ENCODE peak calls at places on chromosomes 7 and 10, in ten cellular contexts. B is adrenal gland, Q is A549, J is HepG2, G is uterus, K is stomach, V is tibial nerve, X is Peyer's patch, Y is HCT116, Z is ovary. L is an unnamed sample.
A peak's percentile ranks its signal among the peaks of the same experiment; 100 is the strongest.

GRCh38 chr7:79398145-79398749 is 55.2 kb downstream of the MAGI2 start:
- DNase-seq in B (no peak), Q (no peak), J (no peak), G (no peak), K (no peak), V (no peak), X (no peak), Y (no peak), Z (no peak), L (no peak)

GRCh38 chr10:14384096-14384730 is 53.5 kb upstream of the FRMD4A start:
- DNase-seq in B (no peak), Q (no peak), J (no peak), G (no peak), K (no peak), V (no peak), X (no peak), Y (no peak), Z (no peak), L (no peak)

GRCh38 chr7:140402178-140402835 is 1.6 kb upstream of the RAB19 start:
- DNase-seq in B (no peak), Q (no peak), J (no peak), G (no peak), K (no peak), V (no peak), X (no peak), Y (no peak), Z (no peak), L (no peak)

GRCh38 chr10:46216836-46217748 is 69.7 kb upstream of the ANTXRL start:
- DNase-seq in B (no peak), Q (no peak), J (no peak), G (no peak), K (no peak), V (no peak), X (no peak), Y (no peak), Z (no peak), L (no peak)

GRCh38 chr7:35630573-35630972 is 64.4 kb downstream of the HERPUD2 start:
- DNase-seq in B (no peak), Q (no peak), J (no peak), G (no peak), K (no peak), V (no peak), X (no peak), Y (no peak), Z (no peak), L (no peak)

GRCh38 chr7:4791738-4792536 is 16.5 kb downstream of the AP5Z1 start:
- DNase-seq in B (peak; percentile 86), Q (peak; percentile 64), J (peak; percentile 23), G (peak; percentile 79), K (peak; percentile 33), V (peak; percentile 84), X (peak; percentile 76), Y (peak; percentile 26), Z (peak; percentile 77), L (peak; percentile 77)

GRCh38 chr7:66699998-66700397 is 40.5 kb upstream of the RABGEF1 start:
- DNase-seq in B (peak; percentile 48), Q (no peak), J (no peak), G (peak; percentile 47), K (no peak), V (no peak), X (no peak), Y (no peak), Z (peak; percentile 56), L (no peak)

GRCh38 chr7:97845622-97846203 is 26.5 kb downstream of the ASNS start:
- DNase-seq in B (peak; percentile 23), Q (peak; percentile 24), J (peak; percentile 9), G (no peak), K (no peak), V (no peak), X (no peak), Y (peak; percentile 13), Z (no peak), L (no peak)

GRCh38 chr10:69362471-69362954 is 54.2 kb downstream of the TACR2 start:
- DNase-seq in B (peak; percentile 55), Q (peak; percentile 28), J (no peak), G (no peak), K (peak; percentile 61), V (no peak), X (no peak), Y (no peak), Z (no peak), L (peak; percentile 84)

GRCh38 chr7:66505531-66506451 is 122.9 kb upstream of the KCTD7 start:
- DNase-seq in B (peak; percentile 32), Q (no peak), J (no peak), G (peak; percentile 16), K (peak; percentile 33), V (no peak), X (peak; percentile 55), Y (no peak), Z (no peak), L (peak; percentile 89)

GRCh38 chr7:72317335-72317734 is 94.8 kb downstream of the CALN1 start:
- DNase-seq in B (no peak), Q (no peak), J (no peak), G (no peak), K (no peak), V (no peak), X (no peak), Y (no peak), Z (no peak), L (no peak)

GRCh38 chr10:95798307-95798850 is 42.4 kb downstream of the ENTPD1 start:
- DNase-seq in B (no peak), Q (no peak), J (no peak), G (no peak), K (no peak), V (no peak), X (no peak), Y (no peak), Z (no peak), L (no peak)

DNA sequence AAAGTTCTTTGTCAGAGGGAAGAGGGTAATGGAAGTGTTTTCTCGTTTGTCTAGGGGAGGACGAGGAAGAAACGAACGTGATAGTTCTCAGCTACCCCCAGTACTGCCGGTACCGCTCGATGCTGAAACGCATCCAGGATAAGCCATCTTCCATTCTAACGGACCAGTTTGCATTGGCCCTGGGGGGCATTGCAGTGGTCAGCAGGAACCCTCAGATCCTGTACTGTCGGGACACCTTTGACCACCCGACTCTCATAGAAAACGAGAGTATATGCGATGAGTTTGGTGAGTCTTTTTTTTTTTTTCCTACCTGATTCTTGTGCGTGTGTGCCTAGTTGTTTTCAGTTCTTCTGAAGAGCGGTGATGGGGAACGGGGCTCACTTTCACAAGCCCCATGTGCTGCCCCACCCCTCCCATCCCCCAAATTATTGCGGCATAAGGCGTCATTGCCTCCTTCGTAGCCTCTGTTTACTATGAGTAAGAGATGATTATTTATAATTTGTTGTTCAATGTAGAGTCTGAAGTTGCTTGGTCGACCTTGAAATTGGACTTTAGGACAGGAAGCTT is 98.6 kb downstream of the ARID5B start:
- DNase-seq in B (no peak), Q (no peak), J (no peak), G (no peak), K (no peak), V (no peak), X (peak; percentile 80), Y (no peak), Z (no peak), L (no peak)
- TF ChIP-seq POLR2A in B (no peak), Q (no peak), J (no peak), G (no peak), K (no peak), V (no peak), X (no peak), Y (no peak), Z (no peak), L (no peak)

DNA sequence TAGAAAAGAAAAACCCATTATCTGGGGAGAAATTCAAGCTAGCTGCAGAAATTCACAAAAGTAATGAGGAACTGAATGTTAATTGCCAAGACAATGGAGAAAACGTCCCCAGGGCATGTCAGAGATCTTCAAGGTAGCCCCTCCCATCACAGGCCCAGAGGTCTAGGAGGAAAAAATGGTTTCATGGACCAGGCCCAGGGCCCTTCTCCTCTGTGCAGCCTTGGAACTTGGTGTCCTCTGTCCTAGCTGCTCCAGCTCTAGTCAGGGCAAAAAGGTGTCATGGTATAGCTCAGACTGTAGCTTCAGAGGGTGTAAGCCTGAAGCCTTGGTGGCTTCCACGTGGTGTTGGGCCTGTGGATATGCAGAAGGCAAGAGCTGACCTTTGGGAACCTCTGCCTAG is 411.8 kb downstream of the ADRA2A start:
- DNase-seq in B (no peak), Q (no peak), J (no peak), G (no peak), K (no peak), V (no peak), X (no peak), Y (no peak), Z (no peak), L (no peak)
- H3K9me3 ChIP-seq in B (peaks cover 3% of the 10 kb centered on the region), Q (peaks cover 13% of the 10 kb centered on the region), J (peaks cover 46% of the 10 kb centered on the region), G (no peaks in the 10 kb centered on the region), K (peaks cover 58% of the 10 kb centered on the region), V (no peaks in the 10 kb centered on the region), X (no peaks in the 10 kb centered on the region), Y (peaks cover 9% of the 10 kb centered on the region), Z (no peaks in the 10 kb centered on the region), L (no peaks in the 10 kb centered on the region)

GRCh38 chr7:22861576-22861975 is 38.9 kb upstream of the TOMM7 start:
- DNase-seq in B (no peak), Q (no peak), J (no peak), G (no peak), K (no peak), V (no peak), X (no peak), Y (no peak), Z (no peak), L (no peak)

GRCh38 chr7:22860784-22861482 is 38.3 kb upstream of the TOMM7 start:
- DNase-seq in B (no peak), Q (peak; percentile 42), J (peak; percentile 13), G (no peak), K (no peak), V (no peak), X (no peak), Y (no peak), Z (no peak), L (no peak)

GRCh38 chr7:22859676-22860290 is 37.1 kb upstream of the TOMM7 start:
- DNase-seq in B (no peak), Q (peak; percentile 23), J (peak; percentile 30), G (no peak), K (no peak), V (no peak), X (no peak), Y (no peak), Z (no peak), L (no peak)

GRCh38 chr7:22858640-22859561 is 36.3 kb upstream of the TOMM7 start:
- DNase-seq in B (no peak), Q (peak; percentile 61), J (no peak), G (no peak), K (no peak), V (no peak), X (no peak), Y (peak; percentile 69), Z (no peak), L (peak; percentile 49)

DNA sequence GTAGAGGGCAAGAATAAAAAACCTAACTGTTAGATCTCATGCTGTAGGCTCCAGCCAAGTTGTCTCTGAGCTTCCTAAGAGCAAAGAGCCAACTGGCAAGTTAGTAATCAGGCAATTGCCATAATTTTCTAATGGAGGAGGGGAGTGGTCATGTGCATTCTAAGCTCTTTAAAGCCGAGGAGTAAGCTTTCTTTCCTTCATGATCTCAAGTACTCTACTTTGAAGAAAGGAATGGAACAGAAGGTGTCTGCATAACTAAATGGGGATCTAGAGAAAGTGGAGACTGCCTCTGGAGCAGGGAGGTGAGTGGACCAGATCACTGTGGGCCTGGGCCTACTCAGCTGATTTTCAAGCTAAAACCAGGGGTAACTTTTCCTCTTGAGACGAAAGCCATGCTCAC is 37.7 kb upstream of the TOMM7 start:
- DNase-seq in B (no peak), Q (no peak), J (no peak), G (no peak), K (no peak), V (no peak), X (no peak), Y (no peak), Z (no peak), L (no peak)
- TF ChIP-seq POLR2A in B (no peak), Q (no peak), J (no peak), G (no peak), K (no peak), V (no peak), X (no peak), Y (no peak), Z (no peak), L (no peak)

GRCh38 chr7:2037805-2038635 is 194.7 kb downstream of the MAD1L1 start:
- DNase-seq in B (peak; percentile 71), Q (no peak), J (no peak), G (peak; percentile 69), K (peak; percentile 73), V (peak; percentile 7), X (no peak), Y (no peak), Z (peak; percentile 71), L (no peak)
- H3K9me3 ChIP-seq in B (no peaks in the 10 kb centered on the region), Q (no peaks in the 10 kb centered on the region), J (no peaks in the 10 kb centered on the region), G (no peaks in the 10 kb centered on the region), K (no peaks in the 10 kb centered on the region), V (no peaks in the 10 kb centered on the region), X (no peaks in the 10 kb centered on the region), Y (no peaks in the 10 kb centered on the region), Z (no peaks in the 10 kb centered on the region), L (no peaks in the 10 kb centered on the region)

L was measured in upper lobe of left lung.